ENCODE peak calls at places on chromosomes 3 and 15, in five cellular contexts. S is endothelial cell of umbilical vein, T is A549, Y is adrenal gland, W is IMR-90. C is an unnamed sample.

GRCh38 chr3:107588217-107588616 is 65.5 kb downstream of the BBX start:
- DNase-seq in S (no peak), T (no peak), Y (no peak), W (no peak), C (no peak)

GRCh38 chr3:13487403-13487802 is 7.3 kb downstream of the HDAC11 start:
- DNase-seq in S (no peak), T (no peak), Y (no peak), W (no peak), C (peak)

GRCh38 chr3:194561306-194561974 is 71.8 kb downstream of the TMEM44 start:
- DNase-seq in S (peak), T (no peak), Y (peak), W (peak), C (no peak)

GRCh38 chr15:63715818-63716217 is 117.9 kb downstream of the HERC1 start:
- DNase-seq in S (no peak), T (peak), Y (no peak), W (no peak), C (no peak)

GRCh38 chr3:122063908-122064307 is 8.7 kb downstream of the CD86 start:
- DNase-seq in S (no peak), T (no peak), Y (peak), W (no peak), C (no peak)

GRCh38 chr3:71492566-71492965 is 91.0 kb downstream of the FOXP1 start:
- DNase-seq in S (no peak), T (no peak), Y (no peak), W (no peak), C (no peak)

GRCh38 chr3:142088522-142088921 is 60.8 kb downstream of the TFDP2 start:
- DNase-seq in S (no peak), T (no peak), Y (no peak), W (no peak), C (no peak)

GRCh38 chr3:194346621-194347020 is 4.5 kb downstream of the CPN2 start:
- DNase-seq in S (no peak), T (no peak), Y (no peak), W (peak), C (no peak)

GRCh38 chr3:150130404-150131100 is 159.9 kb upstream of the PFN2 start:
- DNase-seq in S (no peak), T (no peak), Y (no peak), W (no peak), C (no peak)

GRCh38 chr3:12990306-12990705 is 82.9 kb downstream of the IQSEC1 start:
- DNase-seq in S (no peak), T (no peak), Y (no peak), W (peak), C (no peak)

GRCh38 chr15:35256555-35256954 is 171.5 kb upstream of the NANOGP8 start:
- DNase-seq in S (no peak), T (no peak), Y (no peak), W (peak), C (no peak)

GRCh38 chr3:8311321-8311720 is 190.3 kb upstream of the LMCD1 start:
- DNase-seq in S (no peak), T (no peak), Y (no peak), W (no peak), C (no peak)

GRCh38 chr3:150376001-150376848 is 31.9 kb upstream of the TSC22D2 start:
- DNase-seq in S (peak), T (no peak), Y (no peak), W (peak), C (no peak)

GRCh38 chr15:60423540-60423939 is 25.8 kb upstream of the ANXA2 start:
- DNase-seq in S (peak), T (peak), Y (no peak), W (peak), C (no peak)

GRCh38 chr15:59456114-59456513 is 18.1 kb downstream of the FAM81A start:
- DNase-seq in S (no peak), T (no peak), Y (no peak), W (no peak), C (no peak)

GRCh38 chr3:96813820-96814580 is 394 bp upstream of the EPHA6 start:
- DNase-seq in S (peak), T (peak), Y (no peak), W (peak), C (peak)

GRCh38 chr3:37912052-37912733 is 50.5 kb downstream of the CTDSPL start:
- DNase-seq in S (no peak), T (no peak), Y (no peak), W (no peak), C (no peak)
- H3K27ac ChIP-seq in S (no peak), T (no peak), Y (no peak), W (no peak), C (no peak)

GRCh38 chr15:49169880-49170597 is at the start of gene GALK2:
- DNase-seq in S (peak), T (peak), Y (peak), W (peak), C (peak)
- TF ChIP-seq POLR2A in S (peak), T (peak), Y (peak), W (peak), C (no peak)

DNA sequence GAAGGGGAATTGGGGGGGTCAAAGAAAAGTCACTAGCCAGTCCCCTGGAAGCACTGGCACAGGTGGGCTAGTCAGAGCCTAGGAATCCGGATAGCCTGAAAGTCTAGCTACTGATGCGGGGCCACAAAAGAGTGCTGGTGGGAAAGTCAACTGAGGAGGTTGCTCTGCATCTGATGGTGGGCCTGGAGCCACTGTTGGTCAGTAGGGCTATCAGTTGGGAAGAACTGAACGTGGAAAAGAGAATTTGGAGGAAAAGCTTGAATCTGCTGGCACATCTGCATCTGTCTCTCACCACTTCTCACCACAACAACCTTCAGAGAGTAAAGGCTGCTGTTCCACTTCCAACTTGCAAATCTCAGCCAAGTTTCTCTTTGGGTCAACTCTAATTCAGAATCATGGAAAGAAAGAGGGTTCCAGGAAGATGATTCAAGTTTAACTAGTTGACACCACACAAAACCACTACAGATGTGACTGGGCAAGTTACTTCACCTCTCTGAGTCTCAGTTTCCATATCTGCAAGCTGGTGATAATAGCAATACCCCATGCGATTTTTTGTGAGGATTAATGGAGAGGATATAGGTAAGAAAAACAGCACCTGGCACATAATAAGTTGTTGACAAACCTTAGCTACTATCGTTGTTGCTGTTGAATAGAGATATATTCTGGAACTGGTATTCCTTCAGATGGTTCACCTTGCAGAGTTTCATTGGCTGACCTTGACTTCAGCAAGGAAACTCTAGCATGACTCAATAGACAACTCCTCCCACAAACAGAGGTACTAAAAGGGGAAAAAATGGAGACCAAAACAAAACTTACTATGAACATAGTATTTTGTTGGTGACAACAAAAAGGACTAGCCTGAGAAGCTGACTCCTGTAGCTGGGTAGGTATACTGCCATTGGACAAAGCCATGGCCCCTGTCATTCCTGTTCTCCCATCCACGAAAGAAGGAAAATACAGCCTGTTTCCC is 280.2 kb upstream of the STT3B start:
- DNase-seq in S (no peak), T (no peak), Y (no peak), W (no peak), C (no peak)
- TF ChIP-seq CTCF in S (no peak), T (no peak), Y (no peak), W (no peak), C (no peak)

DNA sequence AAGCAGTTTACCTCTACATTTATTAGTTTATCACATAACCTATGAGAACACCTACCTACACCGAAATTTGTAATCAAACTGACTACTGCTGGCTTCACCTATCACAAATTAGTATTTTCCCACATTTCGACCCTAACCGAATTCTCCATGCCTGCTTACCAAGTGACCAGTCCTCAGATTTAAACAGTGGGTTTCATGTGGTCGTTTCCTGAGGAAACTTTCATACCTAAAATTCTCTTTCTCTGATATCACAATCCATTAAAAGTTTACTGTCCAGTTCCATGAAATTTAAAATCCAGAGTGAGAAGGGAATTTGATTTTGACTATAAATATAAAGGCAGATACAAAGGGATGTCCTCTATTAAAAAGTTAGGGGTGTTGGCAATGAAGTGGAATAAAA is 1.9 kb downstream of the PLOD2 start:
- DNase-seq in S (peak), T (no peak), Y (no peak), W (no peak), C (no peak)
- H3K27ac ChIP-seq in S (peak), T (peak), Y (no peak), W (no peak), C (peak)

DNA sequence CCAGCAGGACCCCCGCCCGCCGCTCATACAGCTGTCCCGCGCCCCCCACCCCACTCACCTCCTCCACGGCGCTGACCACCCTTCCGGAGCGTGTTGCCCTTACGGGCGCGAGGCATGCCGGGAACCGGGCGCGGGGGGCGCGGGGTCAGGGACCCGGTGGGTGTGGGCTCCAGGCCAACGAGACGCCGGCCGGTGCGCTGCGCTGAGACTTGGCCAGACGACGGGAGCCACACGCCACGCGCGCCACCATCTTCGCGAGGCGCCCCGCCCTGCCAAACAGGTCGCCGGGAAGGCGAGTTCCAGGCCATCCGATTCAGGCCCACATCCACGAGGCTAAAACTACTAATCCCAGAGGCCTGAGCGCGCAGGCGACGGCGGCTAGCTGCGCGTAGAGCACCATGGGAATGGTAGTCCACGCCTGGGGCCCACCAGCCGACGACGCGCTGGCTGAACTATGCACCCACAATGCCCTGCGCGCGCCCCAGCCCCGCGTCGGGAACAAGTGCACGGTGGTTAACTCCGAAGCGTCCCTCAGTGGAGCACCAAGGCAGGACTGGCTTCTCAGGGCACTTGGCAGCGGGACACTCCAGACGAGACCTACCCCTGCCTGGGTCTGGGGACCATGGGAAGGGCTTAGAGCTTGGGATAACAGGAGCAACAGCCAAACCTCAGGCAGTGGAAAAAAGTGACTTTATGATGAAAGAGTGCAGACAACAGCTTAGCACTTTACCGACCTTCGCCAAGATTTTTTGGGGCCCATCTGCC is at the start of gene IFRD2:
- DNase-seq in S (peak), T (peak), Y (peak), W (peak), C (peak)
- TF ChIP-seq POLR2A in S (peak), T (peak), Y (peak), W (peak), C (peak)

GRCh38 chr15:53591041-53591440 is 168.4 kb downstream of the WDR72 start:
- DNase-seq in S (no peak), T (no peak), Y (no peak), W (no peak), C (no peak)

GRCh38 chr15:53581513-53581912 is 177.9 kb downstream of the WDR72 start:
- DNase-seq in S (no peak), T (no peak), Y (no peak), W (no peak), C (no peak)

GRCh38 chr15:53588773-53589172 is 170.7 kb downstream of the WDR72 start:
- DNase-seq in S (no peak), T (peak), Y (no peak), W (no peak), C (no peak)

GRCh38 chr15:53589526-53590057 is 169.9 kb downstream of the WDR72 start:
- DNase-seq in S (no peak), T (no peak), Y (no peak), W (no peak), C (no peak)

GRCh38 chr15:53586815-53587214 is 172.6 kb downstream of the WDR72 start:
- DNase-seq in S (peak), T (no peak), Y (peak), W (no peak), C (no peak)
- TF ChIP-seq CTCF in S (peak), T (peak), Y (no peak), W (no peak), C (no peak)

GRCh38 chr3:27521872-27522265 is 37.7 kb upstream of the SLC4A7 start:
- DNase-seq in S (no peak), T (no peak), Y (no peak), W (no peak), C (no peak)
- H3K27ac ChIP-seq in S (no peak), T (peak), Y (peak), W (peak), C (peak)

DNA sequence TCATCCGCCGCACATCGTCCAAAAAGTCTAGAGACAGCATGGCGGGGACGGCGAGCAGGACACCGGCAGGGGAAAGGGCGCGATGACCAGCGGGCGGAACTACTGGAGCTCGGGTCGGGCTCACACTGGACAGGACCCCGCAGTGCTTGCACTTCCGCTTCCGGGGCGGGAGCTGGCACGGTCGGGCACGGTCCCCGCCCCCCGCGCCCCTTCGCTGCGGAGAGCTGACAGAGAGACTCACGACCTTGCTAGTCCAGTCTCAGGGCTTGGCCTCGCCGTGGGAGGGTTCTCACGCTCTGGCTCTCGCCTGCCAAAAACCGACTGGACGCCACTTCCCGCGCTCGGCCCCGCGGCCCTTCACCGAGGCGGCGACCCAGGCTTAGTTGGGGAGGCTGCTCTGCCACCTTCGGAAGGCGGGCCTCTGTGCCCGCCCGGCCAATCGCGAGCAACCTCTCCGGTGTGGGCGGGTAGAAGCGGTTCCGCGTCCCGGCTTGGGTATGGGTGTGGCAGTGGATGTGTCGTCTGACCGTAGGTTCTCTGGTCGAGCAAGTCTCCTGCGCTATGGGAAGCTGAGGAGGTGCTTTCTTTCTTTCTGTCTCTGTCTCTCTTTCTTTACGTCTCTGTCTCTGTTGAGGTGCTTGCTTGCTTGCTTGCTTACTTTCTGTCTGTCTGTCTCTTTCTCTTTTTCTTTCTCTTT is at the start of gene SEC11A:
- DNase-seq in S (peak), T (peak), Y (peak), W (peak), C (peak)
- TF ChIP-seq POLR2A in S (peak), T (peak), Y (peak), W (peak), C (peak)

GRCh38 chr3:143121240-143122088 is 1.9 kb downstream of the CHST2 start:
- DNase-seq in S (peak), T (peak), Y (peak), W (peak), C (peak)

GRCh38 chr3:143118630-143119008 is 952 bp upstream of the CHST2 start:
- DNase-seq in S (no peak), T (no peak), Y (no peak), W (no peak), C (no peak)

GRCh38 chr3:143120716-143121239 is 1.2 kb downstream of the CHST2 start:
- DNase-seq in S (peak), T (peak), Y (no peak), W (peak), C (no peak)

GRCh38 chr3:143119009-143119914 is at the start of gene CHST2:
- DNase-seq in S (peak), T (peak), Y (peak), W (peak), C (peak)

GRCh38 chr3:143119974-143120715 is 574 bp downstream of the CHST2 start:
- DNase-seq in S (peak), T (peak), Y (no peak), W (no peak), C (peak)
- TF ChIP-seq CTCF in S (no peak), T (no peak), Y (no peak), W (no peak), C (no peak)